ENCODE peak calls at places on chromosomes 6 and 20, in four cellular contexts. M is NCI-H460, E is AG04450, U is Caki2. L is an unnamed sample.

GRCh38 chr6:100462396-100462795 is 2.3 kb downstream of the SIM1 start:
- DNase-seq in U (peak; percentile 10), E (no peak), M (no peak), L (no peak)

GRCh38 chr6:149859368-149859767 is 4.8 kb downstream of the LRP11 start:
- DNase-seq in E (peak; percentile 75), U (no peak), M (no peak), L (no peak)

GRCh38 chr20:48012401-48012974 is 227.2 kb upstream of the SULF2 start:
- DNase-seq in E (no peak), M (no peak), U (peak; percentile 58), L (no peak)

GRCh38 chr6:21752054-21752811 is 158.7 kb downstream of the SOX4 start:
- DNase-seq in E (no peak), U (peak; percentile 40), M (no peak), L (no peak)

GRCh38 chr6:87848616-87849015 is 146.6 kb upstream of the AKIRIN2 start:
- DNase-seq in E (no peak), U (no peak), M (no peak), L (no peak)

GRCh38 chr20:4656491-4656890 is 65.2 kb upstream of the PRND start:
- DNase-seq in M (no peak), E (no peak), U (no peak), L (no peak)

GRCh38 chr6:54288476-54288875 is 19.8 kb upstream of the TINAG start:
- DNase-seq in E (no peak), M (no peak), U (peak; percentile 44), L (no peak)

GRCh38 chr6:82840571-82840970 is 225.1 kb downstream of the UBE3D start:
- DNase-seq in U (peak; percentile 52), M (no peak), E (no peak), L (no peak)

GRCh38 chr6:4812068-4812467 is 35.9 kb downstream of the CDYL start:
- DNase-seq in M (no peak), U (no peak), E (no peak), L (no peak)

GRCh38 chr6:74925683-74926082 is 280.2 kb downstream of the COL12A1 start:
- DNase-seq in M (no peak), U (no peak), E (no peak), L (no peak)

GRCh38 chr6:169906004-169906740 is 154.8 kb downstream of the ERMARD start:
- DNase-seq in U (peak; percentile 68), E (no peak), M (no peak), L (no peak)

GRCh38 chr6:36608788-36609563 is 14.8 kb downstream of the SRSF3 start:
- DNase-seq in U (no peak), M (no peak), E (no peak), L (no peak)

GRCh38 chr6:49664817-49665216 is 28.2 kb upstream of the RHAG start:
- DNase-seq in E (no peak), U (no peak), M (no peak), L (no peak)

GRCh38 chr6:142334294-142334693 is 32.5 kb downstream of the ADGRG6 start:
- DNase-seq in E (no peak), U (no peak), M (no peak), L (no peak)

GRCh38 chr6:45730232-45730631 is 285.4 kb downstream of the CLIC5 start:
- DNase-seq in E (no peak), U (no peak), M (no peak), L (no peak)

GRCh38 chr20:25270829-25271251 is 23.0 kb downstream of the PYGB start:
- DNase-seq in E (no peak), U (no peak), M (no peak), L (peak; percentile 49)

GRCh38 chr6:16805190-16805860 is 44.1 kb upstream of the ATXN1 start:
- DNase-seq in M (no peak), E (no peak), U (no peak), L (no peak)

GRCh38 chr6:130376921-130377320 is 11.1 kb downstream of the TMEM200A start:
- DNase-seq in U (no peak), E (no peak), M (no peak), L (no peak)

GRCh38 chr6:27076116-27076515 is 171.4 kb upstream of the PRSS16 start:
- DNase-seq in M (no peak), U (no peak), E (no peak), L (no peak)

GRCh38 chr6:169618526-169619490 is 83.0 kb downstream of the WDR27 start:
- DNase-seq in E (peak; percentile 82), U (peak; percentile 46), M (no peak), L (no peak)

GRCh38 chr6:170285482-170285881 is 5.4 kb downstream of the DLL1 start:
- DNase-seq in U (no peak), M (no peak), E (no peak), L (no peak)

GRCh38 chr6:136201735-136202134 is 48.4 kb downstream of the MTFR2 start:
- DNase-seq in M (no peak), E (no peak), U (no peak), L (no peak)

GRCh38 chr6:106099235-106099537 is 13.1 kb downstream of the PRDM1 start:
- DNase-seq in M (no peak), U (no peak), E (no peak), L (no peak)

GRCh38 chr6:130252527-130253237 is 29.9 kb upstream of the SAMD3 start:
- DNase-seq in M (no peak), U (no peak), E (no peak), L (no peak)

GRCh38 chr6:6712258-6712978 is 123.9 kb downstream of the LY86 start:
- DNase-seq in E (peak; percentile 37), M (peak; percentile 71), U (peak; percentile 77), L (no peak)

GRCh38 chr20:49916146-49917002 is 1.0 kb upstream of the SPATA2 start:
- DNase-seq in U (peak; percentile 84), M (no peak), E (no peak), L (no peak)

GRCh38 chr20:57787969-57788781 is 78.4 kb upstream of the PMEPA1 start:
- DNase-seq in E (no peak), U (no peak), M (no peak), L (no peak)

GRCh38 chr20:10359621-10360040 is 74.4 kb downstream of the MKKS start:
- DNase-seq in M (peak; percentile 16), E (no peak), U (peak; percentile 68), L (no peak)

GRCh38 chr6:137975058-137975940 is 108.2 kb downstream of the TNFAIP3 start:
- DNase-seq in M (peak; percentile 21), U (peak; percentile 26), E (no peak), L (no peak)

L was measured in posterior cingulate gyrus.